ENCODE peak calls at places on chromosomes 11 and 22, in eight cellular contexts. Q is BJ, X is heart right ventricle, I is esophagus squamous epithelium, K is Peyer's patch, V is AG10803, Y is heart left ventricle, N is mucosa of descending colon. C is an unnamed sample.

GRCh38 chr11:113363406-113363805 is 24.2 kb upstream of the ANKK1 start:
- DNase-seq in Q (no peak), X (no peak), I (no peak), K (no peak), V (no peak), Y (no peak), N (no peak), C (no peak)

GRCh38 chr11:75200051-75200450 is 40.5 kb upstream of the TPBGL start:
- DNase-seq in Q (no peak), X (peak), I (no peak), K (no peak), V (no peak), Y (no peak), N (no peak), C (no peak)

GRCh38 chr22:42960146-42960509 is 54.8 kb downstream of the PACSIN2 start:
- DNase-seq in Q (no peak), X (no peak), I (no peak), K (no peak), V (no peak), Y (no peak), N (no peak), C (no peak)

GRCh38 chr11:122697636-122698167 is 42.2 kb downstream of the UBASH3B start:
- DNase-seq in Q (no peak), X (no peak), I (no peak), K (no peak), V (peak), Y (no peak), N (no peak), C (no peak)

GRCh38 chr11:9922806-9923205 is 258.9 kb downstream of the SWAP70 start:
- DNase-seq in Q (no peak), X (no peak), I (no peak), K (no peak), V (peak), Y (no peak), N (no peak), C (peak)

GRCh38 chr11:68825603-68826002 is 16.1 kb downstream of the CPT1A start:
- DNase-seq in Q (no peak), X (no peak), I (no peak), K (peak), V (no peak), Y (no peak), N (peak), C (no peak)

GRCh38 chr11:57499413-57499982 is 16.0 kb downstream of the SLC43A1 start:
- DNase-seq in Q (peak), X (peak), I (peak), K (peak), V (peak), Y (peak), N (peak), C (peak)

GRCh38 chr11:111378773-111379499 is at the start of gene POU2AF1:
- DNase-seq in Q (no peak), X (no peak), I (peak), K (no peak), V (peak), Y (peak), N (peak), C (no peak)

GRCh38 chr22:45376703-45377102 is 36.7 kb downstream of the SMC1B start:
- DNase-seq in Q (no peak), X (no peak), I (no peak), K (no peak), V (peak), Y (no peak), N (no peak), C (no peak)

GRCh38 chr11:68843052-68843561 is 1.4 kb upstream of the CPT1A start:
- DNase-seq in Q (no peak), X (no peak), I (no peak), K (peak), V (peak), Y (no peak), N (no peak), C (no peak)

GRCh38 chr11:28521075-28521474 is 412.9 kb downstream of the METTL15 start:
- DNase-seq in Q (no peak), X (no peak), I (no peak), K (no peak), V (no peak), Y (no peak), N (no peak), C (no peak)

GRCh38 chr11:17413414-17414316 is 25.2 kb upstream of the KCNJ11 start:
- DNase-seq in Q (no peak), X (no peak), I (no peak), K (peak), V (no peak), Y (no peak), N (peak), C (no peak)

GRCh38 chr22:27801197-27801615 is 350 bp downstream of the MN1 start:
- DNase-seq in Q (no peak), X (peak), I (no peak), K (no peak), V (no peak), Y (no peak), N (peak), C (peak)

GRCh38 chr22:23383491-23384450 is 196.3 kb downstream of the IGLL1 start:
- DNase-seq in Q (no peak), X (no peak), I (no peak), K (peak), V (no peak), Y (no peak), N (peak), C (no peak)
- TF ChIP-seq CTCF in Q (no peak), X (no peak), I (no peak), K (no peak), V (no peak), Y (no peak), N (no peak), C (no peak)

DNA sequence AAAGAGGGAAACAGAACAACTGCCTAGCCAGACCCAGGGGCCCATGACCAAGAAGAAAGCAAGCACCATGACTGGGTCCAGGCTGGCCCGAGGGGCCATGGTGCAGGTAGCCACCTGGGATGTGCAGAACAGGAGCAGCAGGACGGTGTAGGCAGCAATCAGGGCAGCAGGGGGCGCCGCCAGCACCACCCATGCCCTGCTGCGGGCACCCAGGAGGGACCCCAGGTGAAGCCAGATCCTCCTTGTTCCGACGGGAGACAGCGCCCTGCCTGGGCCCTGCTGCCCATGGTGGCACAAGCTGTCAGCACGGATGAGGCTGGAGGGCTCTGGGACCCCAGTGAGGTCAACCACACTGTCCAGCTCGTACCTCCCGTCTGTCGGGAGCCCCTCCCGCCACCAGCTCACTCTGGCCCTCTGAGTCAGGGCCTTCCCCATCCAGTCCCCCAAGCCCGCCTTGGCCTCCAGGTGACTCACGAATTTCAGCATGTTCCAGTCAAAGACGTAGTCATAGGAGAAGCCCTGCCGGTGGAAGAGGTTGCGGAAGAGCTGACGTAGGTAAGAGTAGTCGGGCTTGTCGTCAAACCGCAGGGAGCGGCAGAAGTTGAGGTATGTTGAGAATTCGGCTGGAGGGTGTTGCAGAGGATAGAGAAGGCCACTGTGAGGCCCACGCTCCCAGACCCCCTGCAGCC is 18.8 kb downstream of the CSNK1E start:
- DNase-seq in Q (no peak), X (no peak), I (no peak), K (peak), V (peak), Y (no peak), N (no peak), C (no peak)
- TF ChIP-seq CTCF in Q (peak), X (peak), I (peak), K (peak), V (peak), Y (no peak), N (peak), C (peak)

GRCh38 chr22:44369241-44369652 is 56.5 kb upstream of the SHISAL1 start:
- DNase-seq in Q (no peak), X (no peak), I (no peak), K (peak), V (no peak), Y (no peak), N (peak), C (peak)
- TF ChIP-seq CTCF in Q (no peak), X (no peak), I (no peak), K (no peak), V (no peak), Y (no peak), N (no peak), C (peak)

DNA sequence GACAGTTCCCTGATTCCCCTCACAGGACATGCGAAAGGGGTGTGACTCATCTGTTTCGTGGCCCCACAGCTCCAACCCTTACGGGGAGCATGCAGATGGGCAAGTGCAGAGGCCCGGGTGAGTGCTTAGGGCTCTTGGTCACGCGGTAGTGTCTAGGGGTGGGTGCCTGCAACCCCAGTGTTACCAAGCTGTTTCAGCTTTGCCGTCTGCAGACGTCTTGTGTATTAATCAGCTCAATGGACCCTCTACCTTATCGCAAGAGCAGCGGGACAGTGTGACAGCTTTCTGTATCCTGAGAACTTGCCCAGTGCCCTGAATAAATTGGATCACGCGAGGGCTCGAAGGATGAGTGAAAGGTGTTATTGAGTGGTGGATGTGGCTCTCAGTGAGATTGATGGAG is 816.4 kb upstream of the ANO3 start:
- DNase-seq in Q (no peak), X (no peak), I (no peak), K (no peak), V (no peak), Y (no peak), N (no peak), C (no peak)
- TF ChIP-seq CTCF in Q (no peak), X (no peak), I (no peak), K (no peak), V (no peak), Y (no peak), N (no peak), C (no peak)